ENCODE peak calls at places on chromosomes 2 and 18, in eight cellular contexts. R is suprapubic skin, W is HL-60, C is endothelial cell of umbilical vein, O is breast epithelium, S is prostate gland, J is K562, N is upper lobe of left lung. I is an unnamed sample.

GRCh38 chr18:75377258-75377657 is 50.2 kb downstream of the SMIM21 start:
- DNase-seq in O (no peak), S (no peak), N (peak; percentile 26), W (no peak), C (no peak), J (no peak), R (peak; percentile 18), I (no peak)

GRCh38 chr2:189412330-189412953 is 28.8 kb upstream of the WDR75 start:
- DNase-seq in C (peak; percentile 72), J (peak; percentile 43), R (no peak), O (no peak), W (peak; percentile 18), N (no peak), S (no peak), I (peak; percentile 21)

GRCh38 chr18:3321133-3321812 is 59.3 kb downstream of the MYL12B start:
- DNase-seq in J (peak; percentile 83), O (no peak), W (no peak), S (no peak), C (peak; percentile 94), R (no peak), N (peak; percentile 26), I (no peak)

GRCh38 chr18:68177807-68178702 is 536.9 kb downstream of the TMX3 start:
- DNase-seq in J (no peak), S (peak; percentile 70), O (no peak), W (no peak), N (peak; percentile 21), R (no peak), C (peak; percentile 85), I (no peak)

GRCh38 chr2:165122521-165122920 is 81.3 kb downstream of the SCN3A start:
- DNase-seq in O (no peak), N (no peak), S (no peak), W (no peak), C (no peak), J (no peak), R (no peak), I (no peak)

GRCh38 chr2:107777962-107778361 is 48.7 kb upstream of the RGPD4 start:
- DNase-seq in N (no peak), C (no peak), O (no peak), S (no peak), R (no peak), W (no peak), J (no peak), I (no peak)

GRCh38 chr2:46873632-46874068 is 42.0 kb downstream of the MCFD2 start:
- DNase-seq in C (peak; percentile 94), W (peak; percentile 64), O (peak; percentile 71), N (peak; percentile 88), S (peak; percentile 38), J (peak; percentile 85), R (no peak), I (peak; percentile 73)

GRCh38 chr2:178069551-178069950 is 3.0 kb downstream of the PDE11A start:
- DNase-seq in R (no peak), S (no peak), W (no peak), J (peak; percentile 39), N (no peak), O (no peak), C (no peak), I (no peak)

GRCh38 chr2:161425966-161426365 is 9.9 kb downstream of the TBR1 start:
- DNase-seq in N (no peak), R (no peak), C (no peak), W (no peak), J (no peak), S (no peak), O (no peak), I (no peak)

GRCh38 chr2:6353669-6354068 is 512.0 kb downstream of the CMPK2 start:
- DNase-seq in S (no peak), C (no peak), R (no peak), N (no peak), J (no peak), W (no peak), O (no peak), I (no peak)

GRCh38 chr2:137023205-137023604 is 257.9 kb downstream of the THSD7B start:
- DNase-seq in J (no peak), R (no peak), S (no peak), C (no peak), O (no peak), W (no peak), N (no peak), I (no peak)

GRCh38 chr2:17539596-17539992 is 902 bp upstream of the VSNL1 start:
- DNase-seq in R (no peak), C (no peak), S (no peak), J (no peak), W (no peak), N (peak; percentile 24), O (no peak), I (peak; percentile 63)

GRCh38 chr2:62577994-62578836 is 72.2 kb upstream of the TMEM17 start:
- DNase-seq in N (no peak), O (no peak), R (no peak), W (no peak), J (no peak), S (no peak), C (peak; percentile 80), I (no peak)

GRCh38 chr2:52222128-52222527 is 1190.2 kb upstream of the NRXN1 start:
- DNase-seq in W (no peak), C (no peak), N (no peak), S (no peak), O (no peak), J (no peak), R (no peak), I (no peak)

GRCh38 chr18:12625242-12625641 is 32.7 kb downstream of the SPIRE1 start:
- DNase-seq in J (no peak), W (no peak), R (no peak), C (no peak), O (no peak), N (no peak), S (no peak), I (no peak)

GRCh38 chr18:36187826-36188721 is 777 bp downstream of the MOCOS start:
- DNase-seq in S (no peak), R (peak; percentile 82), N (no peak), J (peak; percentile 38), W (peak; percentile 24), O (no peak), C (no peak), I (no peak)

GRCh38 chr18:36185901-36186460 is 1.3 kb upstream of the MOCOS start:
- DNase-seq in S (no peak), J (no peak), C (no peak), O (no peak), W (no peak), R (no peak), N (no peak), I (no peak)

GRCh38 chr18:36186461-36187137 is 698 bp upstream of the MOCOS start:
- DNase-seq in O (peak; percentile 59), R (no peak), S (no peak), C (no peak), N (peak; percentile 78), W (peak; percentile 29), J (peak; percentile 65), I (peak; percentile 71)

GRCh38 chr18:36188912-36189311 is 1.6 kb downstream of the MOCOS start:
- DNase-seq in J (peak; percentile 31), O (no peak), R (no peak), N (no peak), W (no peak), C (no peak), S (no peak), I (no peak)

GRCh38 chr18:36187138-36187825 is at the start of gene MOCOS:
- DNase-seq in R (peak; percentile 86), J (peak; percentile 91), W (peak; percentile 41), S (peak; percentile 72), C (peak; percentile 39), O (peak; percentile 82), N (peak; percentile 87), I (peak; percentile 90)
- TF ChIP-seq POLR2AphosphoS5 in R (no peak), J (peak; percentile 54), W (no peak), S (peak; percentile 24), C (peak; percentile 24), O (no peak), N (peak; percentile 48), I (peak; percentile 48)

GRCh38 chr18:31685097-31686082 is 1.0 kb upstream of the B4GALT6 start:
- DNase-seq in C (peak; percentile 83), O (peak; percentile 63), W (peak; percentile 58), J (peak; percentile 41), R (no peak), N (peak; percentile 58), S (peak; percentile 76), I (peak; percentile 76)
- TF ChIP-seq CTCF in C (peak; percentile 35), O (no peak), W (peak; percentile 14), J (peak; percentile 23), R (peak; percentile 46), N (peak; percentile 35), S (peak; percentile 43), I (peak; percentile 47)

GRCh38 chr2:170928036-170928823 is 823 bp upstream of the GORASP2 start:
- DNase-seq in J (peak; percentile 39), R (no peak), O (no peak), C (no peak), W (peak; percentile 62), S (no peak), N (no peak), I (no peak)

GRCh38 chr2:170929686-170930050 is 615 bp downstream of the GORASP2 start:
- DNase-seq in N (peak; percentile 74), O (peak; percentile 67), W (peak; percentile 19), C (peak; percentile 54), J (peak; percentile 79), S (peak; percentile 34), R (peak; percentile 80), I (peak; percentile 68)

GRCh38 chr2:170932166-170932565 is 3.1 kb downstream of the GORASP2 start:
- DNase-seq in N (no peak), O (no peak), J (no peak), R (no peak), S (no peak), C (no peak), W (no peak), I (no peak)

GRCh38 chr2:170928824-170929685 is at the start of gene GORASP2:
- DNase-seq in J (peak; percentile 100), N (peak; percentile 99), W (peak; percentile 100), R (peak; percentile 99), C (peak; percentile 99), O (peak; percentile 96), S (peak; percentile 99), I (peak; percentile 98)

GRCh38 chr2:170930132-170931109 is 1.4 kb downstream of the GORASP2 start:
- DNase-seq in O (no peak), C (peak; percentile 37), W (peak; percentile 41), S (no peak), N (peak; percentile 33), J (peak; percentile 79), R (no peak), I (peak; percentile 20)
- TF ChIP-seq POLR2AphosphoS5 in O (no peak), C (no peak), W (no peak), S (peak; percentile 3), N (peak; percentile 9), J (peak; percentile 45), R (no peak), I (no peak)

GRCh38 chr2:183253441-183254130 is 129.3 kb downstream of the NUP35 start:
- DNase-seq in O (no peak), N (no peak), C (no peak), R (no peak), W (no peak), S (no peak), J (peak; percentile 6), I (no peak)

GRCh38 chr2:183244300-183244849 is 120.1 kb downstream of the NUP35 start:
- DNase-seq in N (no peak), S (no peak), O (no peak), R (no peak), W (no peak), C (no peak), J (no peak), I (no peak)

GRCh38 chr2:183250061-183250460 is 125.8 kb downstream of the NUP35 start:
- DNase-seq in O (no peak), C (no peak), S (no peak), R (no peak), W (no peak), J (no peak), N (no peak), I (no peak)

GRCh38 chr2:183250472-183250871 is 126.2 kb downstream of the NUP35 start:
- DNase-seq in W (no peak), C (no peak), J (no peak), O (no peak), S (no peak), N (no peak), R (no peak), I (no peak)

GRCh38 chr2:183248866-183249567 is 124.8 kb downstream of the NUP35 start:
- DNase-seq in N (no peak), S (no peak), O (no peak), J (peak; percentile 40), R (no peak), C (peak; percentile 71), W (no peak), I (no peak)
- TF ChIP-seq CTCF in N (no peak), S (peak; percentile 38), O (no peak), J (peak; percentile 76), R (peak; percentile 43), C (peak; percentile 29), W (no peak), I (peak; percentile 48)

I was measured in transverse colon.